ENCODE peak calls at places on chromosomes 2 and 18, in eight cellular contexts. I, E, Z, R, V, S, P and M are unnamed samples.

GRCh38 chr2:205858781-205859478 is 176.6 kb downstream of the NRP2 start:
- DNase-seq in Z (peak; percentile 51), E (no peak), P (peak; percentile 23), I (peak; percentile 66), R (no peak), V (no peak), S (no peak), M (no peak)

GRCh38 chr2:20050104-20050711 is 1.2 kb downstream of the LAPTM4A start:
- DNase-seq in E (no peak), V (no peak), I (no peak), Z (peak; percentile 68), S (no peak), P (peak; percentile 34), R (no peak), M (no peak)

GRCh38 chr2:236568922-236569592 is 568 bp upstream of the ACKR3 start:
- DNase-seq in P (no peak), E (no peak), Z (no peak), R (peak; percentile 37), S (no peak), V (no peak), I (no peak), M (no peak)

GRCh38 chr2:60882971-60883753 is 1.8 kb downstream of the REL start:
- DNase-seq in Z (peak; percentile 14), P (no peak), R (peak; percentile 18), S (no peak), E (no peak), V (no peak), I (peak; percentile 15), M (no peak)

GRCh38 chr2:65754219-65754618 is 321.8 kb upstream of the SPRED2 start:
- DNase-seq in R (no peak), I (no peak), S (no peak), Z (no peak), E (no peak), V (no peak), P (no peak), M (no peak)

GRCh38 chr2:68880213-68880612 is 9.0 kb upstream of the BMP10 start:
- DNase-seq in I (no peak), E (no peak), Z (no peak), P (no peak), V (no peak), R (no peak), S (no peak), M (no peak)

GRCh38 chr2:200081221-200081620 is 125.8 kb downstream of the MAIP1 start:
- DNase-seq in S (no peak), V (no peak), Z (peak; percentile 24), I (no peak), P (no peak), E (no peak), R (no peak), M (no peak)

GRCh38 chr2:26927221-26927620 is 43.2 kb upstream of the MAPRE3 start:
- DNase-seq in E (peak; percentile 8), S (no peak), R (no peak), Z (no peak), V (no peak), I (no peak), P (no peak), M (no peak)

GRCh38 chr2:239196474-239197021 is 204.3 kb downstream of the HDAC4 start:
- DNase-seq in V (no peak), S (no peak), I (no peak), P (no peak), R (no peak), Z (peak; percentile 4), E (peak; percentile 23), M (no peak)

GRCh38 chr18:69636529-69637301 is 236.0 kb downstream of the DOK6 start:
- DNase-seq in S (no peak), Z (no peak), V (no peak), I (no peak), E (peak; percentile 47), R (no peak), P (no peak), M (no peak)

GRCh38 chr2:204170419-204170818 is 233.9 kb downstream of the ICOS start:
- DNase-seq in Z (no peak), I (no peak), V (no peak), E (no peak), R (no peak), P (no peak), S (no peak), M (no peak)

GRCh38 chr2:195967336-195967735 is 101.3 kb downstream of the DNAH7 start:
- DNase-seq in P (no peak), V (no peak), R (no peak), E (no peak), Z (no peak), S (no peak), I (no peak), M (no peak)

GRCh38 chr2:59884166-59884565 is 669.3 kb downstream of the BCL11A start:
- DNase-seq in V (no peak), I (no peak), S (no peak), R (no peak), Z (no peak), E (no peak), P (no peak), M (no peak)

GRCh38 chr2:29108225-29108624 is 7.0 kb upstream of the CLIP4 start:
- DNase-seq in S (no peak), R (no peak), I (no peak), Z (peak; percentile 93), V (no peak), P (no peak), E (no peak), M (no peak)

GRCh38 chr2:172484253-172484652 is 56.9 kb downstream of the ITGA6 start:
- DNase-seq in R (no peak), V (no peak), I (no peak), Z (peak; percentile 29), S (no peak), P (no peak), E (no peak), M (no peak)

GRCh38 chr18:57581301-57581934 is 5.1 kb downstream of the FECH start:
- DNase-seq in I (no peak), V (no peak), Z (no peak), S (no peak), P (no peak), R (no peak), E (no peak), M (no peak)